ENCODE peak calls at places on chromosomes 5 and 9, in seven cellular contexts. H is NCI-H446 treated with DMSO at 0.1 percent for 48 hours; J is activated T-helper 1 cell treated with anti-CD3 and anti-CD28 coated beads, Interleukin-2, amount 50 U/mL, for 16 hours; D is astrocyte of the hippocampus; I is GM04504; R is upper lobe of right lung; T is LoVo. K is an unnamed sample.

GRCh38 chr5:52800394-52801213 is 12.9 kb downstream of the ITGA1 start:
- DNase-seq in H (peak; percentile 12), J (peak; percentile 12), D (peak; percentile 79), I (no peak), R (peak; percentile 79), T (peak; percentile 80), K (peak; percentile 60)

GRCh38 chr9:5947912-5948311 is 57.2 kb downstream of the MLANA start:
- DNase-seq in H (no peak), J (no peak), D (no peak), I (no peak), R (no peak), T (no peak), K (no peak)

GRCh38 chr9:102778756-102779155 is 216.4 kb upstream of the CYLC2 start:
- DNase-seq in H (no peak), J (no peak), D (no peak), I (no peak), R (no peak), T (no peak), K (no peak)

GRCh38 chr5:76601470-76601869 is 21.7 kb downstream of the F2RL2 start:
- DNase-seq in H (peak; percentile 5), J (no peak), D (peak; percentile 82), I (peak; percentile 35), R (no peak), T (peak; percentile 60), K (peak; percentile 29)

GRCh38 chr9:99023831-99024230 is 80.1 kb downstream of the COL15A1 start:
- DNase-seq in H (peak; percentile 40), J (no peak), D (peak; percentile 69), I (no peak), R (no peak), T (no peak), K (no peak)

GRCh38 chr5:175202461-175203065 is 241.4 kb downstream of the DRD1 start:
- DNase-seq in H (peak; percentile 26), J (no peak), D (peak; percentile 92), I (peak; percentile 28), R (no peak), T (peak; percentile 66), K (no peak)

GRCh38 chr5:76690027-76690679 is 25.8 kb upstream of the F2R start:
- DNase-seq in H (no peak), J (no peak), D (peak; percentile 65), I (no peak), R (no peak), T (no peak), K (no peak)

GRCh38 chr9:130939405-130939941 is 426 bp upstream of the FIBCD1 start:
- DNase-seq in H (no peak), J (no peak), D (no peak), I (no peak), R (no peak), T (no peak), K (no peak)

GRCh38 chr9:129239946-129240490 is 62.0 kb upstream of the IER5L start:
- DNase-seq in H (no peak), J (no peak), D (no peak), I (no peak), R (peak; percentile 42), T (no peak), K (no peak)

GRCh38 chr9:75644649-75645048 is 245.8 kb upstream of the PCSK5 start:
- DNase-seq in H (no peak), J (no peak), D (no peak), I (no peak), R (no peak), T (no peak), K (no peak)

K was measured in endothelial cell.